ENCODE peak calls at places on chromosomes 7 and 10, in six cellular contexts. B, T, K, E, D and V are unnamed samples.

GRCh38 chr7:156773966-156774365 is 119.0 kb downstream of the LMBR1 start:
- DNase-seq in B (no peak), E (no peak), T (no peak), K (no peak), D (no peak), V (no peak)

GRCh38 chr7:148699772-148700629 is 1.3 kb downstream of the CUL1 start:
- DNase-seq in T (no peak), K (no peak), E (no peak), B (no peak), D (no peak), V (no peak)

GRCh38 chr7:138468244-138469123 is 8.4 kb downstream of the TRIM24 start:
- DNase-seq in D (no peak), T (no peak), B (no peak), E (no peak), K (peak; percentile 62), V (no peak)

GRCh38 chr7:1844956-1845390 is 174.9 kb downstream of the ELFN1 start:
- DNase-seq in T (peak; percentile 45), D (no peak), E (no peak), K (no peak), B (peak; percentile 44), V (no peak)

GRCh38 chr7:91128574-91129348 is 135.5 kb upstream of the FZD1 start:
- DNase-seq in E (no peak), D (no peak), B (no peak), K (no peak), T (peak; percentile 51), V (no peak)

GRCh38 chr7:44969701-44970494 is 8.9 kb downstream of the MYO1G start:
- DNase-seq in K (no peak), B (no peak), E (no peak), T (peak; percentile 37), D (no peak), V (peak; percentile 37)

GRCh38 chr7:13742126-13742525 is 247.3 kb downstream of the ETV1 start:
- DNase-seq in K (no peak), B (no peak), D (no peak), T (no peak), E (no peak), V (no peak)

GRCh38 chr7:76292206-76292573 is 10.3 kb upstream of the HSPB1 start:
- DNase-seq in B (no peak), E (no peak), K (no peak), D (no peak), T (no peak), V (peak; percentile 85)

GRCh38 chr7:84372712-84373111 is 178.1 kb upstream of the SEMA3A start:
- DNase-seq in E (no peak), T (no peak), K (no peak), D (no peak), B (no peak), V (no peak)

GRCh38 chr7:44959433-44959951 is 19.3 kb downstream of the MYO1G start:
- DNase-seq in B (no peak), D (no peak), K (no peak), E (no peak), T (no peak), V (no peak)

GRCh38 chr7:131560061-131560460 is 3.6 kb upstream of the PODXL start:
- DNase-seq in D (no peak), B (no peak), E (no peak), T (no peak), K (no peak), V (no peak)

GRCh38 chr10:68043030-68043429 is 32.1 kb downstream of the HERC4 start:
- DNase-seq in K (no peak), E (no peak), D (no peak), B (no peak), T (no peak), V (no peak)

GRCh38 chr10:95793401-95794045 is 37.6 kb downstream of the ENTPD1 start:
- DNase-seq in D (no peak), K (peak; percentile 18), B (no peak), E (no peak), T (no peak), V (no peak)

GRCh38 chr10:88731296-88731695 is 25.2 kb downstream of the LIPK start:
- DNase-seq in T (peak; percentile 55), K (no peak), D (no peak), B (no peak), E (no peak), V (no peak)

GRCh38 chr10:5317547-5318107 is 47.1 kb upstream of the UCN3 start:
- DNase-seq in E (peak; percentile 67), K (no peak), D (no peak), B (no peak), T (no peak), V (peak; percentile 66)

GRCh38 chr10:104052351-104052885 is 33.3 kb downstream of the COL17A1 start:
- DNase-seq in T (no peak), B (no peak), D (no peak), E (no peak), K (no peak), V (no peak)

GRCh38 chr7:66075590-66076458 is at the start of gene ASL:
- DNase-seq in T (peak; percentile 98), E (peak; percentile 83), K (peak; percentile 93), B (peak; percentile 97), D (peak; percentile 76), V (peak; percentile 95)

GRCh38 chr10:7410800-7411670 is at the start of gene SFMBT2:
- DNase-seq in T (peak; percentile 88), E (peak; percentile 64), D (no peak), K (peak; percentile 64), B (peak; percentile 80), V (peak; percentile 64)

DNA sequence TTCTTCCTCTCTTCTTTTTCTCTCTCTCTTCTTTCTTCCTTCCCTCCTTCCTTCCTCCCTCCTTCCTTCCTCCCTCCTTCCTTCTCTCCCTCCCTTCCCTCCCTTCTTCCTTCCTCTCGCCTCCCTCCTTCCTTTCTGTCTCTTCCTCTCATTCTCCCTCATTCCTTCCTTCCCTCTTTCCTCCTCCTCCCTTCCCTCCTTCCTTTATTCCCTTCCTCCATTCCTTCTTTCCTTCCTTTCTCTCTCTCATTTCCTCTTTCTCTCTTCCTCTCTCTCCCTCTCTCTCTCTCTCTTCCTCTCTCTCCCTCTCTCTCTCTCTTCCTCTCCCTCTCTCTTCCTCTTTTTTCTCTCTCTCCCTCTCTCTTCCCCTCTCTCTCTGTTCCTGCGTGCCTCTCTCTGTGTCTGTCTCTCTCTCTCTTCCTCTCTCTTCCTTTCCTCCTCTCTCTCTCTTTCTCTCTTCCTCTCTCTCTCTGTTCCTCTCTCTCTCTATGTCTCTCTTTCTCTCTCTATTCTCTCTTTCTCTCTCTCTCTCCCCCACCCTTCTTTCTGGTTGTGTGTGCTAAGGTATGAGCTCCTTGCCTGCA is 80.1 kb upstream of the PFKP start:
- DNase-seq in B (no peak), E (no peak), D (no peak), T (no peak), K (no peak), V (no peak)
- H3K27ac ChIP-seq in B (no peak overlapping the region), E (no peak overlapping the region), D (no peak overlapping the region), T (no peak overlapping the region), K (no peak overlapping the region), V (no peak overlapping the region)

GRCh38 chr7:155491812-155492211 is 33.9 kb downstream of the EN2 start:
- DNase-seq in B (no peak), D (no peak), K (no peak), T (no peak), E (no peak), V (no peak)
- H3K27me3 ChIP-seq in B (peaks cover 21% of the 10 kb centered on the region), D (no peaks in the 10 kb centered on the region), K (peaks cover 78% of the 10 kb centered on the region), T (peaks cover 74% of the 10 kb centered on the region), E (peaks cover 9% of the 10 kb centered on the region), V (peaks cover 13% of the 10 kb centered on the region)

DNA sequence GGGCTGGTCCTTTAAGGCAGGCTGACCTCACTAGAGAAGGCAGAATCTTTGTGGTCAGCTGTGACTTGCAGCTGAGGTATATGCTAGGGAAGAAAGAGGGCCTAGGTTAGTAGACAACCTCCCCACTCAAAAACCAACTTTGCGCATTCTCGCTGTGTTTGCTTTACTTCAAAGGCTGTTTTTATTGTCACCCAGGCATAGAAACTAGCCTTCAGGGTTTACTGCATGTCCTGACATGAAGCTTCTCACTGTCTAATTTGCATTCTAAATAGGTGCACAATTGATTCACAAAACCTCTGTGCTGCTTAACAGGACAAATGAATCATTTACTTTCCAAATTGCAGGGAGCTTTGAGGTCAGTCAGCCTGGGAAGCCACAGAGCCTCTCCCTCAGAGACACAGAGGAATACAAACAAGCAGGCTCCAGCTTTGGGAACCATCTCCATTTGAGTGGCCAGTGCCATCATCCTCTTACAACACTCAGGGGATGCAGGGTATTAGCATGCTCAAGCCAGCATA is 596.5 kb upstream of the GHITM start:
- DNase-seq in D (no peak), B (no peak), T (no peak), E (no peak), K (peak; percentile 31), V (no peak)
- TF ChIP-seq CTCF in D (no peak), B (no peak), T (no peak), E (no peak), K (no peak), V (no peak)

GRCh38 chr7:101861223-101861775 is 43.9 kb downstream of the CUX1 start:
- DNase-seq in E (no peak), T (no peak), B (no peak), D (no peak), K (no peak), V (no peak)

GRCh38 chr7:101862280-101863220 is 45.1 kb downstream of the CUX1 start:
- DNase-seq in T (no peak), B (no peak), D (no peak), K (no peak), E (no peak), V (peak; percentile 49)

GRCh38 chr7:101858437-101859385 is 41.3 kb downstream of the CUX1 start:
- DNase-seq in B (no peak), T (no peak), D (no peak), K (no peak), E (no peak), V (no peak)

GRCh38 chr7:101859411-101860106 is 42.1 kb downstream of the CUX1 start:
- DNase-seq in B (no peak), K (no peak), D (no peak), E (no peak), T (no peak), V (no peak)

GRCh38 chr7:101860316-101861222 is 43.1 kb downstream of the CUX1 start:
- DNase-seq in D (no peak), E (no peak), T (no peak), K (no peak), B (no peak), V (no peak)
- H3K27ac ChIP-seq in D (peak overlapping the region; percentile 75), E (no peak overlapping the region), T (no peak overlapping the region), K (no peak overlapping the region), B (peak overlapping the region; percentile 61), V (peak overlapping the region; percentile 84)

GRCh38 chr10:107444443-107444842 is 279.9 kb upstream of the SORCS1 start:
- DNase-seq in T (no peak), B (no peak), D (no peak), E (no peak), K (no peak), V (no peak)
- H3K27me3 ChIP-seq in T (no peaks in the 10 kb centered on the region), B (no peaks in the 10 kb centered on the region), D (no peaks in the 10 kb centered on the region), E (no peaks in the 10 kb centered on the region), K (no peaks in the 10 kb centered on the region), V (no peaks in the 10 kb centered on the region)

DNA sequence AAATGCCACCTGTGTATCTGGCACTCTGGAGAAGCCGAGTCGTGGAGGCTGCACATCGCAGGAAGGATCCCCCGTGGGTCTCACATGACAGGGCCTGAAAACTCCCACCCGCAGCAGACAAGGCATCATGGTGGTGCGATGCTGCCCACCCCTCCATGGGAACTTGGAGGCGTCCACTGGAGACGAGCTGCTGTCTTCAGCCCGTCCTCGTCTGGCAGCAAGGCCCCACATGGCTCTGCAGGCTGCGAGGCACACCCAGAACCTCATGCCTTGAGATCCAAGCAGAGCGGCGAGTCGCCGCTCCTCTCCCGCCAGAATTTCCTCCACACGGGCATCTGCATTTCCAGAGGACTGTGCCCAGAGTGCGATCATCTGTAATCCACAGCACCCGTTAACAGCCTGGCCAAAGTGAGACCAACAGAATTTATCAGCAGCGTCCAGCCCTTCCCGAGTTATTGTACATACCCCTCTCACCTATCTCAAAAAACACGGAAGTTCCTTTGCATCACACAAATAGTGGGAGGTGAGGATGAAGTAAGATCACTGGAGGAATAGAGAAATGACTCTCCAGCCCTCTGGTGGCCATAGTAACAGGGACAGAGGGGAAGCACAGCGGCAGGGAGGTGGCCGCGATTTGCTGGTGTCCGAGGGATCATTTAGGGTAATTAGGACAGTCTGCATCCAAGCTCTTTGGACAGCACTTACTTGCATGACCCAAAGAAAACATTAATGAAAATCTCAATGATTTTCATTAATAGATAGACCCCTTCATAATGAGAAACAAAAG is 292.4 kb downstream of the USP6NL start:
- DNase-seq in B (no peak), T (no peak), K (no peak), E (no peak), D (no peak), V (no peak)
- TF ChIP-seq CTCF in B (no peak), T (peak; percentile 58), K (no peak), E (no peak), D (no peak), V (no peak)